ENCODE peak calls at places on chromosomes 1 and 21, in eight cellular contexts. One of them, this sample, is unnamed.
A peak's percentile ranks its signal among the peaks of the same experiment; 100 is the strongest.

GRCh38 chr21:29196021-29196663 is 65.7 kb downstream of the MAP3K7CL start:
- DNase-seq in kidney glomerular epithelial cell: peak; percentile 84
- DNase-seq in naive thymus-derived CD8-positive, alpha-beta T cell: peak; percentile 27
- DNase-seq in HFFc6: peak; percentile 79
- DNase-seq in stimulated activated CD8-positive, alpha-beta memory T cell treated with anti-CD3 and anti-CD28 coated beads, Interleukin-4, amount 100 ng/mL, for 4 hours: peak; percentile 37
- DNase-seq in lung microvascular endothelial cell: peak; percentile 88
- DNase-seq in kidney: no peak
- DNase-seq in heart right ventricle: no peak
- DNase-seq in this sample: peak; percentile 38

GRCh38 chr1:11529763-11530730 is 51.1 kb downstream of the DISP3 start:
- DNase-seq in kidney glomerular epithelial cell: no peak
- DNase-seq in stimulated activated CD8-positive, alpha-beta memory T cell treated with anti-CD3 and anti-CD28 coated beads, Interleukin-4, amount 100 ng/mL, for 4 hours: no peak
- DNase-seq in HFFc6: no peak
- DNase-seq in lung microvascular endothelial cell: no peak
- DNase-seq in kidney: peak; percentile 63
- DNase-seq in heart right ventricle: no peak
- DNase-seq in naive thymus-derived CD8-positive, alpha-beta T cell: no peak
- DNase-seq in this sample: no peak

GRCh38 chr1:33433509-33434362 is 2.8 kb upstream of the PHC2 start:
- DNase-seq in HFFc6: peak; percentile 100
- DNase-seq in stimulated activated CD8-positive, alpha-beta memory T cell treated with anti-CD3 and anti-CD28 coated beads, Interleukin-4, amount 100 ng/mL, for 4 hours: no peak
- DNase-seq in heart right ventricle: no peak
- DNase-seq in lung microvascular endothelial cell: peak; percentile 79
- DNase-seq in naive thymus-derived CD8-positive, alpha-beta T cell: no peak
- DNase-seq in kidney: peak; percentile 66
- DNase-seq in kidney glomerular epithelial cell: peak; percentile 97
- DNase-seq in this sample: no peak

GRCh38 chr1:113146242-113147072 is 73.5 kb downstream of the LRIG2 start:
- DNase-seq in HFFc6: peak; percentile 35
- DNase-seq in kidney glomerular epithelial cell: no peak
- DNase-seq in kidney: no peak
- DNase-seq in stimulated activated CD8-positive, alpha-beta memory T cell treated with anti-CD3 and anti-CD28 coated beads, Interleukin-4, amount 100 ng/mL, for 4 hours: no peak
- DNase-seq in heart right ventricle: no peak
- DNase-seq in lung microvascular endothelial cell: no peak
- DNase-seq in naive thymus-derived CD8-positive, alpha-beta T cell: no peak
- DNase-seq in this sample: no peak

GRCh38 chr1:111553199-111553598 is 49.8 kb upstream of the ADORA3 start:
- DNase-seq in lung microvascular endothelial cell: no peak
- DNase-seq in kidney glomerular epithelial cell: peak; percentile 76
- DNase-seq in naive thymus-derived CD8-positive, alpha-beta T cell: no peak
- DNase-seq in heart right ventricle: no peak
- DNase-seq in kidney: no peak
- DNase-seq in HFFc6: peak; percentile 93
- DNase-seq in stimulated activated CD8-positive, alpha-beta memory T cell treated with anti-CD3 and anti-CD28 coated beads, Interleukin-4, amount 100 ng/mL, for 4 hours: no peak
- DNase-seq in this sample: no peak

GRCh38 chr1:94020764-94021579 is 100.0 kb downstream of the ABCA4 start:
- DNase-seq in stimulated activated CD8-positive, alpha-beta memory T cell treated with anti-CD3 and anti-CD28 coated beads, Interleukin-4, amount 100 ng/mL, for 4 hours: no peak
- DNase-seq in naive thymus-derived CD8-positive, alpha-beta T cell: no peak
- DNase-seq in HFFc6: peak; percentile 83
- DNase-seq in heart right ventricle: no peak
- DNase-seq in lung microvascular endothelial cell: no peak
- DNase-seq in kidney: no peak
- DNase-seq in kidney glomerular epithelial cell: peak; percentile 21
- DNase-seq in this sample: no peak

GRCh38 chr1:77370588-77371306 is 88.9 kb downstream of the AK5 start:
- DNase-seq in heart right ventricle: no peak
- DNase-seq in kidney glomerular epithelial cell: peak; percentile 96
- DNase-seq in naive thymus-derived CD8-positive, alpha-beta T cell: no peak
- DNase-seq in HFFc6: peak; percentile 93
- DNase-seq in kidney: no peak
- DNase-seq in lung microvascular endothelial cell: peak; percentile 19
- DNase-seq in stimulated activated CD8-positive, alpha-beta memory T cell treated with anti-CD3 and anti-CD28 coated beads, Interleukin-4, amount 100 ng/mL, for 4 hours: no peak
- DNase-seq in this sample: no peak

GRCh38 chr21:34630536-34631143 is 15.7 kb upstream of the RCAN1 start:
- DNase-seq in stimulated activated CD8-positive, alpha-beta memory T cell treated with anti-CD3 and anti-CD28 coated beads, Interleukin-4, amount 100 ng/mL, for 4 hours: no peak
- DNase-seq in heart right ventricle: no peak
- DNase-seq in HFFc6: peak; percentile 36
- DNase-seq in lung microvascular endothelial cell: peak; percentile 71
- DNase-seq in kidney: no peak
- DNase-seq in naive thymus-derived CD8-positive, alpha-beta T cell: peak; percentile 30
- DNase-seq in kidney glomerular epithelial cell: peak; percentile 63
- DNase-seq in this sample: no peak

GRCh38 chr1:145845144-145845513 is 301 bp upstream of the NUDT17 start:
- DNase-seq in lung microvascular endothelial cell: no peak
- DNase-seq in HFFc6: no peak
- DNase-seq in kidney glomerular epithelial cell: no peak
- DNase-seq in kidney: no peak
- DNase-seq in stimulated activated CD8-positive, alpha-beta memory T cell treated with anti-CD3 and anti-CD28 coated beads, Interleukin-4, amount 100 ng/mL, for 4 hours: no peak
- DNase-seq in naive thymus-derived CD8-positive, alpha-beta T cell: no peak
- DNase-seq in heart right ventricle: no peak
- DNase-seq in this sample: no peak

GRCh38 chr1:70583522-70583921 is 172.5 kb downstream of the CTH start:
- DNase-seq in heart right ventricle: no peak
- DNase-seq in naive thymus-derived CD8-positive, alpha-beta T cell: no peak
- DNase-seq in kidney glomerular epithelial cell: peak; percentile 24
- DNase-seq in lung microvascular endothelial cell: no peak
- DNase-seq in stimulated activated CD8-positive, alpha-beta memory T cell treated with anti-CD3 and anti-CD28 coated beads, Interleukin-4, amount 100 ng/mL, for 4 hours: no peak
- DNase-seq in HFFc6: no peak
- DNase-seq in kidney: no peak
- DNase-seq in this sample: no peak

GRCh38 chr1:175757381-175758015 is 14.1 kb upstream of the TNR start:
- DNase-seq in naive thymus-derived CD8-positive, alpha-beta T cell: no peak
- DNase-seq in heart right ventricle: peak; percentile 25
- DNase-seq in lung microvascular endothelial cell: peak; percentile 41
- DNase-seq in HFFc6: no peak
- DNase-seq in kidney glomerular epithelial cell: no peak
- DNase-seq in kidney: peak; percentile 66
- DNase-seq in stimulated activated CD8-positive, alpha-beta memory T cell treated with anti-CD3 and anti-CD28 coated beads, Interleukin-4, amount 100 ng/mL, for 4 hours: no peak
- DNase-seq in this sample: no peak

GRCh38 chr1:3533051-3534048 is 78.0 kb downstream of the MEGF6 start:
- DNase-seq in heart right ventricle: no peak
- DNase-seq in lung microvascular endothelial cell: no peak
- DNase-seq in HFFc6: no peak
- DNase-seq in kidney glomerular epithelial cell: no peak
- DNase-seq in kidney: no peak
- DNase-seq in stimulated activated CD8-positive, alpha-beta memory T cell treated with anti-CD3 and anti-CD28 coated beads, Interleukin-4, amount 100 ng/mL, for 4 hours: no peak
- DNase-seq in naive thymus-derived CD8-positive, alpha-beta T cell: no peak
- DNase-seq in this sample: no peak

GRCh38 chr1:26711777-26712176 is 16.0 kb downstream of the ARID1A start:
- DNase-seq in kidney glomerular epithelial cell: no peak
- DNase-seq in stimulated activated CD8-positive, alpha-beta memory T cell treated with anti-CD3 and anti-CD28 coated beads, Interleukin-4, amount 100 ng/mL, for 4 hours: no peak
- DNase-seq in HFFc6: no peak
- DNase-seq in lung microvascular endothelial cell: no peak
- DNase-seq in kidney: no peak
- DNase-seq in naive thymus-derived CD8-positive, alpha-beta T cell: no peak
- DNase-seq in heart right ventricle: no peak
- DNase-seq in this sample: no peak

GRCh38 chr1:241717975-241718374 is 65.9 kb downstream of the WDR64 start:
- DNase-seq in kidney: no peak
- DNase-seq in lung microvascular endothelial cell: no peak
- DNase-seq in heart right ventricle: no peak
- DNase-seq in kidney glomerular epithelial cell: no peak
- DNase-seq in HFFc6: no peak
- DNase-seq in naive thymus-derived CD8-positive, alpha-beta T cell: no peak
- DNase-seq in stimulated activated CD8-positive, alpha-beta memory T cell treated with anti-CD3 and anti-CD28 coated beads, Interleukin-4, amount 100 ng/mL, for 4 hours: no peak
- DNase-seq in this sample: no peak

GRCh38 chr21:37536616-37537278 is 170.2 kb downstream of the DYRK1A start:
- DNase-seq in lung microvascular endothelial cell: no peak
- DNase-seq in naive thymus-derived CD8-positive, alpha-beta T cell: no peak
- DNase-seq in kidney glomerular epithelial cell: no peak
- DNase-seq in heart right ventricle: no peak
- DNase-seq in HFFc6: no peak
- DNase-seq in kidney: no peak
- DNase-seq in stimulated activated CD8-positive, alpha-beta memory T cell treated with anti-CD3 and anti-CD28 coated beads, Interleukin-4, amount 100 ng/mL, for 4 hours: no peak
- DNase-seq in this sample: no peak

GRCh38 chr1:232528472-232529089 is 101.4 kb downstream of the SIPA1L2 start:
- DNase-seq in lung microvascular endothelial cell: no peak
- DNase-seq in kidney: no peak
- DNase-seq in heart right ventricle: no peak
- DNase-seq in kidney glomerular epithelial cell: no peak
- DNase-seq in HFFc6: no peak
- DNase-seq in naive thymus-derived CD8-positive, alpha-beta T cell: no peak
- DNase-seq in stimulated activated CD8-positive, alpha-beta memory T cell treated with anti-CD3 and anti-CD28 coated beads, Interleukin-4, amount 100 ng/mL, for 4 hours: no peak
- DNase-seq in this sample: no peak

GRCh38 chr1:67540025-67540732 is 110.0 kb upstream of the SERBP1 start:
- DNase-seq in kidney: no peak
- DNase-seq in heart right ventricle: no peak
- DNase-seq in lung microvascular endothelial cell: no peak
- DNase-seq in kidney glomerular epithelial cell: no peak
- DNase-seq in stimulated activated CD8-positive, alpha-beta memory T cell treated with anti-CD3 and anti-CD28 coated beads, Interleukin-4, amount 100 ng/mL, for 4 hours: no peak
- DNase-seq in HFFc6: no peak
- DNase-seq in naive thymus-derived CD8-positive, alpha-beta T cell: no peak
- DNase-seq in this sample: no peak

GRCh38 chr1:151893176-151893924 is 16.0 kb downstream of the THEM4 start:
- DNase-seq in naive thymus-derived CD8-positive, alpha-beta T cell: no peak
- DNase-seq in heart right ventricle: no peak
- DNase-seq in kidney: no peak
- DNase-seq in stimulated activated CD8-positive, alpha-beta memory T cell treated with anti-CD3 and anti-CD28 coated beads, Interleukin-4, amount 100 ng/mL, for 4 hours: no peak
- DNase-seq in lung microvascular endothelial cell: no peak
- DNase-seq in kidney glomerular epithelial cell: no peak
- DNase-seq in HFFc6: no peak
- DNase-seq in this sample: no peak

GRCh38 chr1:8364528-8365442 is 46.9 kb downstream of the SLC45A1 start:
- DNase-seq in lung microvascular endothelial cell: peak; percentile 71
- DNase-seq in HFFc6: no peak
- DNase-seq in stimulated activated CD8-positive, alpha-beta memory T cell treated with anti-CD3 and anti-CD28 coated beads, Interleukin-4, amount 100 ng/mL, for 4 hours: no peak
- DNase-seq in kidney glomerular epithelial cell: no peak
- DNase-seq in kidney: no peak
- DNase-seq in heart right ventricle: peak; percentile 54
- DNase-seq in naive thymus-derived CD8-positive, alpha-beta T cell: no peak
- DNase-seq in this sample: no peak

GRCh38 chr1:21349693-21350092 is 59.4 kb upstream of the ECE1 start:
- DNase-seq in HFFc6: no peak
- DNase-seq in kidney glomerular epithelial cell: no peak
- DNase-seq in heart right ventricle: no peak
- DNase-seq in lung microvascular endothelial cell: peak; percentile 50
- DNase-seq in naive thymus-derived CD8-positive, alpha-beta T cell: no peak
- DNase-seq in kidney: no peak
- DNase-seq in stimulated activated CD8-positive, alpha-beta memory T cell treated with anti-CD3 and anti-CD28 coated beads, Interleukin-4, amount 100 ng/mL, for 4 hours: no peak
- DNase-seq in this sample: no peak

GRCh38 chr1:41495171-41495948 is 10.9 kb upstream of the EDN2 start:
- DNase-seq in naive thymus-derived CD8-positive, alpha-beta T cell: no peak
- DNase-seq in kidney glomerular epithelial cell: no peak
- DNase-seq in kidney: peak; percentile 82
- DNase-seq in HFFc6: no peak
- DNase-seq in stimulated activated CD8-positive, alpha-beta memory T cell treated with anti-CD3 and anti-CD28 coated beads, Interleukin-4, amount 100 ng/mL, for 4 hours: no peak
- DNase-seq in lung microvascular endothelial cell: peak; percentile 50
- DNase-seq in heart right ventricle: no peak
- DNase-seq in this sample: no peak

This sample was measured in activated naive CD8-positive, alpha-beta T cell treated with anti-CD3 and anti-CD28 coated beads, Interleukin-2, amount 50 U/mL, for 16 hours.